ENCODE peak calls at places on chromosomes 3 and 15, in seven cellular contexts. K, L, P, D, G, U and F are unnamed samples.

GRCh38 chr3:168847293-168847883 is 751.7 kb upstream of the GOLIM4 start:
- DNase-seq in K (no peak), L (no peak), P (no peak), D (peak), G (peak), U (peak), F (no peak)

GRCh38 chr3:114454592-114455251 is 160.9 kb downstream of the TIGIT start:
- DNase-seq in K (peak), L (no peak), P (no peak), D (no peak), G (peak), U (peak), F (no peak)

GRCh38 chr3:178140491-178140890 is 395.7 kb upstream of the KCNMB2 start:
- DNase-seq in K (no peak), L (no peak), P (no peak), D (no peak), G (no peak), U (peak), F (peak)

GRCh38 chr15:77748078-77749064 is 115.7 kb upstream of the LINGO1 start:
- DNase-seq in K (no peak), L (no peak), P (no peak), D (no peak), G (no peak), U (no peak), F (no peak)

GRCh38 chr15:47473857-47474256 is 243.4 kb upstream of the SEMA6D start:
- DNase-seq in K (peak), L (no peak), P (no peak), D (peak), G (peak), U (no peak), F (no peak)

GRCh38 chr15:58313810-58314592 is 117.8 kb upstream of the LIPC start:
- DNase-seq in K (no peak), L (no peak), P (no peak), D (no peak), G (no peak), U (no peak), F (no peak)

GRCh38 chr15:55770261-55770660 is 27.3 kb upstream of the PRTG start:
- DNase-seq in K (no peak), L (no peak), P (no peak), D (no peak), G (no peak), U (no peak), F (no peak)

GRCh38 chr3:159866201-159866746 is 122.4 kb upstream of the IL12A start:
- DNase-seq in K (no peak), L (no peak), P (no peak), D (no peak), G (peak), U (no peak), F (no peak)

GRCh38 chr3:56573501-56573900 is 16.5 kb downstream of the CCDC66 start:
- DNase-seq in K (no peak), L (no peak), P (no peak), D (no peak), G (no peak), U (no peak), F (no peak)

GRCh38 chr3:195226900-195227447 is 44.0 kb downstream of the XXYLT1 start:
- DNase-seq in K (no peak), L (no peak), P (no peak), D (no peak), G (no peak), U (no peak), F (no peak)

GRCh38 chr3:173371848-173372487 is 25.6 kb upstream of the NLGN1 start:
- DNase-seq in K (peak), L (no peak), P (no peak), D (peak), G (no peak), U (peak), F (no peak)

GRCh38 chr3:64676831-64677230 is 11.0 kb downstream of the ADAMTS9 start:
- DNase-seq in K (no peak), L (no peak), P (no peak), D (no peak), G (no peak), U (no peak), F (no peak)

GRCh38 chr15:39448409-39448808 is 132.5 kb upstream of the THBS1 start:
- DNase-seq in K (no peak), L (no peak), P (no peak), D (no peak), G (no peak), U (no peak), F (no peak)

GRCh38 chr15:69719527-69719926 is 266.9 kb downstream of the RPLP1 start:
- DNase-seq in K (no peak), L (peak), P (peak), D (peak), G (no peak), U (no peak), F (no peak)

GRCh38 chr3:146967786-146968185 is 362.6 kb upstream of the PLSCR5 start:
- DNase-seq in K (no peak), L (no peak), P (no peak), D (no peak), G (no peak), U (no peak), F (no peak)

GRCh38 chr3:160287666-160288065 is 62.4 kb downstream of the C3orf80 start:
- DNase-seq in K (no peak), L (no peak), P (no peak), D (no peak), G (no peak), U (no peak), F (no peak)

GRCh38 chr15:40844543-40844981 is 714 bp downstream of the SPINT1 start:
- DNase-seq in K (no peak), L (peak), P (peak), D (peak), G (no peak), U (no peak), F (no peak)

GRCh38 chr3:62128028-62128427 is 245.3 kb downstream of the FEZF2 start:
- DNase-seq in K (no peak), L (no peak), P (no peak), D (no peak), G (no peak), U (no peak), F (no peak)

GRCh38 chr3:30258426-30259392 is 347.7 kb upstream of the TGFBR2 start:
- DNase-seq in K (no peak), L (no peak), P (no peak), D (peak), G (peak), U (no peak), F (peak)

GRCh38 chr3:80152692-80153091 is 384.9 kb upstream of the ROBO1 start:
- DNase-seq in K (no peak), L (no peak), P (no peak), D (no peak), G (no peak), U (no peak), F (no peak)

GRCh38 chr3:14522768-14523167 is 17.4 kb downstream of the GRIP2 start:
- DNase-seq in K (no peak), L (no peak), P (no peak), D (no peak), G (no peak), U (no peak), F (no peak)

GRCh38 chr15:81108427-81108826 is 25.6 kb upstream of the CFAP161 start:
- DNase-seq in K (no peak), L (no peak), P (no peak), D (peak), G (no peak), U (no peak), F (no peak)

GRCh38 chr3:180229113-180229512 is 192.4 kb upstream of the PEX5L start:
- DNase-seq in K (no peak), L (no peak), P (no peak), D (no peak), G (no peak), U (no peak), F (no peak)

GRCh38 chr15:76345880-76346665 is 9.5 kb downstream of the ISL2 start:
- DNase-seq in K (no peak), L (no peak), P (no peak), D (peak), G (no peak), U (no peak), F (no peak)

GRCh38 chr15:46996331-46996730 is 721.0 kb upstream of the SEMA6D start:
- DNase-seq in K (no peak), L (no peak), P (no peak), D (no peak), G (no peak), U (no peak), F (no peak)

GRCh38 chr3:191430103-191430502 is 30.9 kb upstream of the PYDC2 start:
- DNase-seq in K (no peak), L (no peak), P (no peak), D (no peak), G (no peak), U (no peak), F (no peak)

GRCh38 chr15:80770356-80770705 is 8.8 kb upstream of the CEMIP start:
- DNase-seq in K (no peak), L (no peak), P (no peak), D (no peak), G (no peak), U (no peak), F (no peak)

GRCh38 chr15:56939257-56939656 is 20.8 kb downstream of the TCF12 start:
- DNase-seq in K (no peak), L (no peak), P (no peak), D (no peak), G (no peak), U (no peak), F (no peak)

GRCh38 chr3:142858043-142858442 is 30.8 kb downstream of the PCOLCE2 start:
- DNase-seq in K (no peak), L (no peak), P (no peak), D (no peak), G (no peak), U (no peak), F (no peak)

GRCh38 chr3:9069971-9070370 is 106.7 kb upstream of the RAD18 start:
- DNase-seq in K (no peak), L (no peak), P (no peak), D (no peak), G (no peak), U (no peak), F (no peak)

GRCh38 chr3:178845446-178846118 is 226.0 kb downstream of the ZMAT3 start:
- DNase-seq in K (no peak), L (no peak), P (no peak), D (no peak), G (no peak), U (peak), F (no peak)

GRCh38 chr3:23479026-23479425 is 275.9 kb downstream of the UBE2E2 start:
- DNase-seq in K (no peak), L (no peak), P (no peak), D (no peak), G (no peak), U (no peak), F (no peak)